ENCODE peak calls at places on chromosome 16, in six cellular contexts. J is neuronal stem cell, Y is adipocyte, C is HCT116, M is colonic mucosa, S is Karpas-422. K is an unnamed sample.

GRCh38 chr16:4866586-4866985 is 19.3 kb downstream of the UBN1 start:
- DNase-seq in Y (no peak), J (no peak), M (no peak), C (no peak), S (no peak), K (no peak)

GRCh38 chr16:81905277-81905676 is 106.0 kb downstream of the SDR42E1 start:
- DNase-seq in J (no peak), M (no peak), S (no peak), Y (no peak), C (no peak), K (no peak)

GRCh38 chr16:74271879-74272278 is 24.7 kb upstream of the PSMD7 start:
- DNase-seq in Y (no peak), J (no peak), S (no peak), C (no peak), M (no peak), K (no peak)

GRCh38 chr16:19382887-19383816 is 34.5 kb upstream of the TMC5 start:
- DNase-seq in J (no peak), M (no peak), C (no peak), S (no peak), Y (no peak), K (no peak)

GRCh38 chr16:89904606-89905510 is 13.8 kb upstream of the MC1R start:
- DNase-seq in C (no peak), Y (no peak), M (no peak), J (no peak), S (no peak), K (no peak)

GRCh38 chr16:89863741-89864391 is 9.5 kb upstream of the TCF25 start:
- DNase-seq in M (no peak), S (peak), J (no peak), Y (peak), C (no peak), K (no peak)

GRCh38 chr16:9105189-9105588 is 13.7 kb downstream of the HAPSTR1 start:
- DNase-seq in M (no peak), C (no peak), J (no peak), Y (peak), S (no peak), K (no peak)

GRCh38 chr16:57191056-57191536 is 5.0 kb downstream of the RSPRY1 start:
- DNase-seq in J (no peak), S (no peak), Y (peak), C (no peak), M (no peak), K (no peak)

GRCh38 chr16:4936181-4936990 is 562 bp downstream of the PPL start:
- DNase-seq in S (no peak), M (peak), J (no peak), Y (no peak), C (no peak), K (peak)

GRCh38 chr16:49340466-49340865 is 33.1 kb upstream of the C16orf78 start:
- DNase-seq in C (no peak), J (no peak), S (no peak), Y (no peak), M (no peak), K (no peak)

GRCh38 chr16:88772871-88773811 is 11.9 kb downstream of the PIEZO1 start:
- DNase-seq in J (no peak), S (no peak), Y (peak), M (no peak), C (no peak), K (peak)

GRCh38 chr16:87829123-87829980 is 40.0 kb downstream of the SLC7A5 start:
- DNase-seq in J (no peak), C (no peak), S (no peak), Y (no peak), M (no peak), K (no peak)

GRCh38 chr16:23521965-23522364 is 11.7 kb upstream of the GGA2 start:
- DNase-seq in J (no peak), M (no peak), C (no peak), Y (no peak), S (no peak), K (no peak)

DNA sequence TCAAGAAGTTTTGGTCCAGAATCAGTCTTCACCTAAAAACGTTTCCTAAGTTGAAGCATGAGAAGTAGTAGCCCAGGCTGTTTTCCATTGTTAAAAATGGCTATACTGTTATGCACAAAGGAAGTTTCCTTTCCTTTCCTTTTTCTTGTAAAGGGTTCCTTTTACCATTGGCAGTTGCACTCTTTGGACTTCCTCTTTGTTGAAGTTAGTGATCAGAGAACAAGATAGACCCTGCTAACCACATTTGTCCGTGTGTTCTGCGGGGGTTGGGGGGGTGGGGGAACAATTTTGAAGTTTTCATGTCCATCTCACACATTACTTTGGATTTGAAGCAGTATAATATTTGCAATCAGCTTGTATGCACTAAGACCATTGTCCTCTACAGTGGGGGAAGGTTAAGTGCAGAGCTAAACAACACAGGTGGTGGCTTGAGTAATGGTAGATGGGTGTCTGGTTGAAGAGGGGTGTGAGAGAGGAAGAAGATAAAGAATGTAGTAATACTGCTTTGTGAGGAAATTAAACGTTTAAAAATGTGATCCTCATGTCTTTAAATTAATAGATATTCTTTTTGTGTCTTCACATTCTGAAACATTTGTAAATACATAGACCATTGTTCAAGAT is 1.4 kb downstream of the LPCAT2 start:
- DNase-seq in J (no peak), M (no peak), Y (no peak), C (no peak), S (no peak), K (no peak)
- H3K4me3 ChIP-seq in J (no peak), M (peak), Y (no peak), C (no peak), S (no peak), K (no peak)

GRCh38 chr16:72188512-72188911 is 16.6 kb upstream of the PMFBP1 start:
- DNase-seq in M (no peak), S (no peak), C (no peak), Y (no peak), J (no peak), K (no peak)
- H3K9ac ChIP-seq in M (no peak), S (no peak), C (no peak), Y (no peak), J (no peak), K (no peak)

DNA sequence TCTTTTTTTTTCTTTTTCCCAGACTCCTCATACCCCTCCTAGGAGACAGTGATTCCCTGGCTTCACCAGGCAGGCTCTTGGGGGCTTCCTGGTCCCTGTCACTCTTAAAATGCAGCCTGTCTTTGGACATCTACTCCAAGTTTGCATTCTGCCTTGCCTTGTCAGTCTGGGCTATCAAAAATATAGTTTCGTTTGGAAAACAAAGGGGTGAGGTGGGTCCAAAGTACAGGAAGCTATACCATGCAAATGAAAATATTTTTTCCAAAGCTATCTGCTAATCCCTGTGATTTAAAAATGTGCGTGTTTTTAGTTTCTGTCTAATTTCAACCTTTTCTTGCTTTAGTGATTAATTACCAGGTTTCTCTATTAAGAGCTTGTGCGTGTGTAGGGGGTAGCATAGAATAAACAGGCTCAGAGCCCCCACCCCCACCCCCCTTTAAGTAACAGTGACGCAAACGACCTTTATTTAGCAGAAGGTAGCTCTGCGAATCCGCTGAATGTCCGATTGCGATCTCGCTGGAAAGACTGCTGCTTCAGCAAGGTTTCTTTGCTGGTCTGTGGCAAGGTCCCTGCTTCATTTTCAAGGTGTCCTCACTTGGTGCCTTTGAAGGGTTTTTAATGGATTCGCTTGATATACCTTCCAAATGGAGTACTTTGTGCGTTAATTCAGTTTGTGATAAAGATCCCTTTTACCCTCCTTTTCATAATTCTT is 510.2 kb downstream of the WWOX start:
- DNase-seq in C (no peak), S (no peak), J (no peak), Y (no peak), M (no peak), K (no peak)
- H3K4me3 ChIP-seq in C (no peak), S (no peak), J (no peak), Y (no peak), M (no peak), K (no peak)

GRCh38 chr16:13379266-13379665 is 477.9 kb downstream of the SHISA9 start:
- DNase-seq in Y (no peak), J (no peak), C (no peak), M (no peak), S (no peak), K (no peak)
- H3K9ac ChIP-seq in Y (no peak), J (no peak), C (no peak), M (no peak), S (no peak), K (no peak)

GRCh38 chr16:85582177-85582888 is 30.8 kb upstream of the GSE1 start:
- DNase-seq in M (no peak), J (no peak), Y (no peak), C (no peak), S (no peak), K (no peak)
- H3K4me3 ChIP-seq in M (no peak), J (no peak), Y (no peak), C (no peak), S (no peak), K (no peak)

DNA sequence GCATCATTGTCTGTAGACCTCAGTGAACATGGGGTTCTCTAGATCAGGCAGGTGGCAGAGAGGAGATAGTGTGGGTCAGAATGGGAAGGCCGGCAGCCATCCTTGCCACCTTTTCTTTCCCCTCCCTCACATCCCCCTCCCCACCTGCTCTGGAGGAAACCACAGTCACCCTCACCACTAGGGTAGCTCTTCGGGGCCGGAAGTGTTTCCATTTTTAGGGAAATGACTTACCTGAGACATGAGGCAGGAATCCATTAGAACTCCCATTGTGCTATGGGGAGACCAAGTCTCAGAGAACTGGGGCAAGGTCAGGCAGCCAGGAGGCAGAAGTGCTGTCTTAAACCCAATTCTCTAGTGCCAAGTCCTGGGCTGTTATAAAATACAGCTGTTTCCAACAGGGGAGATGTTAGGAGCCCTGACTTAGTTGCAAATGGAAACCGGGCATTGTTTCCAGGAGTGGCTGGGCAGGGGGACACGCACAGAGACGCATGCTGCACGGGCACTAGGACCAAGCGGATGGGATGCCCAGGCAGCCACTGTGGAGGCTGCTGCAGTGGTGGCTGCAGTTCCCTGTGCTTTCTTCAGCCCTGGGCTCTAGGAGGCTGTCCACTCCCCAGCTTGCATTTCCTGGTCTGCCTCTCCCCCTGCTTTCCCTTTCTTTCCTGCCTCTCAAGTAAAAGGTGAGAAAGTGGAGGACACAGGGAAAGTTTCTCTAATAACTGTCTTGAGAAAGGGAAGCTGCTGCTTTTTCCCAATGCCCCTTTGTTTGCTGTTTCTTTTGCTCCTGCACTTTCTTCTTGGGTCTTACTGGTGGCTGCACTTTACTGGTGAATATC is 2.8 kb downstream of the HAS3 start:
- DNase-seq in Y (no peak), S (no peak), C (no peak), M (no peak), J (no peak), K (peak)
- H3K9ac ChIP-seq in Y (no peak), S (no peak), C (peak), M (peak), J (peak), K (no peak)

DNA sequence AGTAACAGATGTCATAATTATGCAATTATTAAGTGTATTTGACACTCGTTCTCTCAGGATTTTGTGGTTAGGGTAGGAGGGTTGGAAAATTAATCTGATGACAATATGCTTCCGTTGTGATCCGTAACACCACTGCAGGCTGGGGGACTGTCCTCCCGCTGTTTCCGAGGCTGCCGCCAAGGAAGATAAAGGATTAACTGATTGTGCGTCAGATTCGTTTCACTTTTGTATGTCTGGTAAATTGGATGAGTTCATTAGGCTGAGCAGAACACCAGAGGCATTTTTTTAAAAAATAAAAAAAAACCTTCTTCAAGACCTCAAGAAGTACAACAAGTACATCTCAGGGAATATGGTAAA is 486.7 kb upstream of the SALL1 start:
- DNase-seq in M (no peak), J (no peak), Y (no peak), S (no peak), C (no peak), K (peak)
- H3K4me3 ChIP-seq in M (no peak), J (no peak), Y (no peak), S (no peak), C (no peak), K (peak)

GRCh38 chr16:17603614-17604013 is 132.9 kb upstream of the XYLT1 start:
- DNase-seq in J (no peak), C (no peak), S (no peak), Y (no peak), M (no peak), K (no peak)

GRCh38 chr16:17606460-17606859 is 135.7 kb upstream of the XYLT1 start:
- DNase-seq in Y (no peak), M (no peak), S (no peak), C (no peak), J (no peak), K (no peak)

GRCh38 chr16:17605784-17606183 is 135.0 kb upstream of the XYLT1 start:
- DNase-seq in M (no peak), C (no peak), J (no peak), S (no peak), Y (no peak), K (no peak)

GRCh38 chr16:17607624-17608023 is 136.9 kb upstream of the XYLT1 start:
- DNase-seq in M (no peak), J (no peak), C (no peak), S (no peak), Y (no peak), K (no peak)

GRCh38 chr16:17607075-17607509 is 136.3 kb upstream of the XYLT1 start:
- DNase-seq in Y (no peak), C (no peak), M (no peak), J (no peak), S (no peak), K (no peak)
- H3K9ac ChIP-seq in Y (no peak), C (no peak), M (no peak), J (no peak), S (no peak), K (no peak)

DNA sequence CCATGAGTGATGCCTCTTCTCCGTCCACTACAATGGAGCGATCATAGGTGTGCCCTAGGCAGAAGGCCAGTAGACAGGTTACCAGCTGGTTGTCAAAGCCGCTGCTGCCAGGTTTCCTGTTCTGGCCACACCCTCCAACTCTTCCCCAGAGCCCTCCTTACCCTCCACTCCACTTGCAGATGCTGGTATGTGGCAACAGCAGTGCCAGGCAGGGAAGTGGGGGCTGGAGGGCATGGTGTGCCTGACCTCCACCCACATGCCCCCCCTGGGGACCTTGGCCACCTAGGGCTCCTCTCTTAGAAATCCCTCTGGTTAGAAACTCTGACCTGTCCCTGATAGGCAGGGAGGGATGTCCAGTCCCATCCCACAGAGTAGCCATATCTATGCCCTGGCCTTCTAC is 1.5 kb downstream of the RRAD start:
- DNase-seq in Y (no peak), C (no peak), M (no peak), S (no peak), J (no peak), K (no peak)
- H3K4me3 ChIP-seq in Y (no peak), C (no peak), M (no peak), S (no peak), J (no peak), K (no peak)

GRCh38 chr16:22188595-22189442 is 17.3 kb upstream of the EEF2K start:
- DNase-seq in M (peak), Y (peak), S (peak), J (no peak), C (peak), K (peak)
- H3K9ac ChIP-seq in M (peak), Y (peak), S (peak), J (no peak), C (no peak), K (no peak)